ENCODE peak calls at places on chromosomes 2 and 18, in seven cellular contexts. K is MG63; V is activated CD8-positive, alpha-beta memory T cell treated with anti-CD3 and anti-CD28 coated beads for 24 hours; X is right cardiac atrium; P is T-cell; G is GM13977; F is T-helper 1 cell. U is an unnamed sample.

GRCh38 chr2:147135401-147135800 is 709.4 kb upstream of the ACVR2A start:
- DNase-seq in K (no peak), V (no peak), X (peak), P (no peak), G (no peak), F (no peak), U (no peak)

GRCh38 chr2:69559696-69560482 is 83.7 kb downstream of the AAK1 start:
- DNase-seq in K (no peak), V (peak), X (no peak), P (no peak), G (peak), F (peak), U (no peak)

GRCh38 chr18:6660334-6660733 is 69.2 kb upstream of the ARHGAP28 start:
- DNase-seq in K (no peak), V (no peak), X (no peak), P (no peak), G (no peak), F (no peak), U (no peak)

GRCh38 chr2:124530203-124530602 is 505.1 kb downstream of the CNTNAP5 start:
- DNase-seq in K (no peak), V (no peak), X (no peak), P (no peak), G (no peak), F (no peak), U (no peak)

GRCh38 chr18:11905613-11906012 is 2.5 kb downstream of the MPPE1 start:
- DNase-seq in K (no peak), V (no peak), X (no peak), P (no peak), G (no peak), F (no peak), U (no peak)

GRCh38 chr2:152696476-152696875 is 20.8 kb downstream of the PRPF40A start:
- DNase-seq in K (no peak), V (no peak), X (no peak), P (no peak), G (no peak), F (no peak), U (no peak)

GRCh38 chr2:237291138-237291792 is 122.7 kb downstream of the COL6A3 start:
- DNase-seq in K (peak), V (no peak), X (peak), P (no peak), G (no peak), F (no peak), U (no peak)

GRCh38 chr2:121279476-121279875 is 5.5 kb downstream of the TFCP2L1 start:
- DNase-seq in K (no peak), V (no peak), X (no peak), P (no peak), G (no peak), F (no peak), U (no peak)

GRCh38 chr2:9770308-9771100 is 72.8 kb upstream of the TAF1B start:
- DNase-seq in K (peak), V (peak), X (peak), P (peak), G (peak), F (peak), U (peak)

GRCh38 chr2:198316852-198317395 is 512.5 kb downstream of the PLCL1 start:
- DNase-seq in K (no peak), V (no peak), X (no peak), P (no peak), G (no peak), F (no peak), U (no peak)

GRCh38 chr2:190759749-190760213 is 110.9 kb downstream of the NAB1 start:
- DNase-seq in K (peak), V (no peak), X (no peak), P (no peak), G (no peak), F (no peak), U (no peak)

GRCh38 chr2:164554487-164554886 is 66.8 kb downstream of the GRB14 start:
- DNase-seq in K (no peak), V (no peak), X (no peak), P (no peak), G (no peak), F (no peak), U (no peak)

GRCh38 chr2:226995625-226996041 is 159.8 kb downstream of the RHBDD1 start:
- DNase-seq in K (peak), V (no peak), X (peak), P (no peak), G (peak), F (peak), U (no peak)

GRCh38 chr2:28009732-28010131 is 119.2 kb downstream of the BABAM2 start:
- DNase-seq in K (no peak), V (no peak), X (peak), P (no peak), G (no peak), F (no peak), U (no peak)

GRCh38 chr2:38700881-38701458 is 35.1 kb downstream of the GALM start:
- DNase-seq in K (peak), V (no peak), X (no peak), P (no peak), G (no peak), F (no peak), U (no peak)

GRCh38 chr2:189628817-189629552 is 32.3 kb upstream of the ASNSD1 start:
- DNase-seq in K (no peak), V (no peak), X (no peak), P (no peak), G (no peak), F (no peak), U (no peak)

GRCh38 chr18:49935215-49935614 is 121.9 kb upstream of the ACAA2 start:
- DNase-seq in K (no peak), V (no peak), X (no peak), P (no peak), G (no peak), F (no peak), U (no peak)

GRCh38 chr2:150513647-150514046 is 26.2 kb upstream of the RND3 start:
- DNase-seq in K (no peak), V (no peak), X (no peak), P (no peak), G (no peak), F (no peak), U (no peak)

GRCh38 chr2:109066501-109066900 is 62.5 kb upstream of the SH3RF3 start:
- DNase-seq in K (no peak), V (peak), X (no peak), P (no peak), G (no peak), F (no peak), U (no peak)

GRCh38 chr18:10147199-10147598 is 233.4 kb downstream of the VAPA start:
- DNase-seq in K (no peak), V (no peak), X (no peak), P (no peak), G (no peak), F (no peak), U (no peak)

GRCh38 chr2:29657674-29658073 is 263.7 kb downstream of the ALK start:
- DNase-seq in K (no peak), V (no peak), X (no peak), P (no peak), G (no peak), F (no peak), U (no peak)

GRCh38 chr2:153110477-153110876 is 368.1 kb downstream of the RPRM start:
- DNase-seq in K (no peak), V (no peak), X (no peak), P (no peak), G (no peak), F (no peak), U (no peak)

GRCh38 chr18:44733069-44733753 is 52.5 kb downstream of the SETBP1 start:
- DNase-seq in K (peak), V (peak), X (peak), P (no peak), G (no peak), F (peak), U (no peak)

GRCh38 chr2:162113771-162114168 is 38.3 kb downstream of the GCG start:
- DNase-seq in K (no peak), V (no peak), X (no peak), P (no peak), G (no peak), F (no peak), U (no peak)

GRCh38 chr2:44184106-44184505 is 15.4 kb downstream of the PPM1B start:
- DNase-seq in K (no peak), V (no peak), X (no peak), P (no peak), G (no peak), F (no peak), U (no peak)

GRCh38 chr2:171479154-171479814 is 43.0 kb upstream of the CYBRD1 start:
- DNase-seq in K (no peak), V (no peak), X (no peak), P (no peak), G (peak), F (peak), U (no peak)

GRCh38 chr18:50509012-50509411 is 50.9 kb upstream of the MAPK4 start:
- DNase-seq in K (no peak), V (no peak), X (no peak), P (no peak), G (no peak), F (no peak), U (no peak)

GRCh38 chr18:48222118-48222517 is 187.1 kb downstream of the ZBTB7C start:
- DNase-seq in K (no peak), V (no peak), X (peak), P (no peak), G (no peak), F (peak), U (peak)

GRCh38 chr2:11406492-11407381 is 59.2 kb downstream of the E2F6 start:
- DNase-seq in K (peak), V (no peak), X (peak), P (no peak), G (no peak), F (no peak), U (no peak)

GRCh38 chr2:24409166-24409565 is 48.8 kb upstream of the ITSN2 start:
- DNase-seq in K (no peak), V (no peak), X (no peak), P (no peak), G (no peak), F (no peak), U (no peak)

GRCh38 chr18:58026857-58027256 is 17.2 kb upstream of the NEDD4L start:
- DNase-seq in K (no peak), V (no peak), X (no peak), P (no peak), G (no peak), F (no peak), U (no peak)